ENCODE peak calls at places on chromosomes 1 and 21, in ten cellular contexts. D, W, N, T, E, Y, X, H, L and G are unnamed samples.

GRCh38 chr1:113940365-113941244 is 11.5 kb downstream of the HIPK1 start:
- DNase-seq in D (peak; percentile 38), T (peak; percentile 53), E (no peak), W (no peak), N (no peak), L (no peak), Y (no peak), X (no peak), H (no peak), G (peak; percentile 51)

GRCh38 chr1:230099435-230099834 is 32.4 kb downstream of the GALNT2 start:
- DNase-seq in Y (no peak), T (no peak), X (no peak), D (no peak), W (no peak), N (no peak), E (no peak), H (no peak), L (no peak), G (no peak)

GRCh38 chr1:72063364-72063763 is 219.0 kb downstream of the NEGR1 start:
- DNase-seq in H (no peak), L (no peak), T (no peak), W (no peak), E (no peak), D (no peak), N (no peak), X (no peak), Y (no peak), G (no peak)

GRCh38 chr1:197467881-197468280 is 199.8 kb downstream of the CRB1 start:
- DNase-seq in Y (no peak), N (peak; percentile 12), W (no peak), L (no peak), D (no peak), X (no peak), E (no peak), H (no peak), T (no peak), G (no peak)

GRCh38 chr1:154327466-154328317 is 2.4 kb downstream of the ATP8B2 start:
- DNase-seq in W (no peak), E (no peak), X (no peak), T (no peak), L (no peak), N (no peak), D (peak; percentile 74), Y (no peak), H (peak; percentile 8), G (no peak)

GRCh38 chr1:165843304-165843703 is 15.9 kb downstream of the UCK2 start:
- DNase-seq in T (no peak), N (no peak), H (no peak), D (no peak), X (no peak), E (no peak), W (no peak), Y (no peak), L (no peak), G (no peak)

GRCh38 chr21:34235514-34235913 is 128.3 kb upstream of the KCNE2 start:
- DNase-seq in L (no peak), W (no peak), T (no peak), D (no peak), E (no peak), H (no peak), Y (no peak), X (no peak), N (no peak), G (no peak)

GRCh38 chr1:118960026-118960561 is 28.0 kb downstream of the TBX15 start:
- DNase-seq in D (no peak), E (no peak), T (peak; percentile 69), X (no peak), N (no peak), L (no peak), H (no peak), W (no peak), Y (no peak), G (no peak)

GRCh38 chr1:3234281-3234680 is 165.3 kb downstream of the PRDM16 start:
- DNase-seq in L (no peak), T (no peak), W (no peak), D (no peak), Y (no peak), E (no peak), N (no peak), H (no peak), X (no peak), G (no peak)

GRCh38 chr1:50066806-50067205 is 41.9 kb upstream of the ELAVL4 start:
- DNase-seq in D (no peak), H (no peak), N (no peak), E (no peak), W (no peak), L (no peak), Y (no peak), X (no peak), T (no peak), G (no peak)

GRCh38 chr21:36347278-36347961 is 27.4 kb downstream of the MORC3 start:
- DNase-seq in H (no peak), X (no peak), E (no peak), T (no peak), Y (no peak), D (no peak), L (no peak), W (no peak), N (no peak), G (no peak)

GRCh38 chr1:175783126-175783722 is 39.8 kb upstream of the TNR start:
- DNase-seq in W (no peak), H (no peak), D (no peak), T (no peak), E (no peak), Y (no peak), N (peak; percentile 14), L (no peak), X (no peak), G (no peak)

GRCh38 chr1:63984257-63984626 is 210.4 kb downstream of the ROR1 start:
- DNase-seq in H (no peak), D (no peak), Y (no peak), N (peak; percentile 65), L (no peak), E (no peak), X (no peak), T (no peak), W (no peak), G (no peak)

GRCh38 chr21:42565886-42566523 is 52.4 kb downstream of the SLC37A1 start:
- DNase-seq in N (no peak), E (peak; percentile 44), D (no peak), W (no peak), X (peak; percentile 52), H (no peak), T (no peak), L (peak; percentile 50), Y (no peak), G (no peak)

GRCh38 chr1:160127865-160128523 is 12.4 kb downstream of the ATP1A2 start:
- DNase-seq in X (peak; percentile 23), L (no peak), Y (peak; percentile 51), E (no peak), W (no peak), D (no peak), H (no peak), N (peak; percentile 21), T (peak; percentile 72), G (no peak)

DNA sequence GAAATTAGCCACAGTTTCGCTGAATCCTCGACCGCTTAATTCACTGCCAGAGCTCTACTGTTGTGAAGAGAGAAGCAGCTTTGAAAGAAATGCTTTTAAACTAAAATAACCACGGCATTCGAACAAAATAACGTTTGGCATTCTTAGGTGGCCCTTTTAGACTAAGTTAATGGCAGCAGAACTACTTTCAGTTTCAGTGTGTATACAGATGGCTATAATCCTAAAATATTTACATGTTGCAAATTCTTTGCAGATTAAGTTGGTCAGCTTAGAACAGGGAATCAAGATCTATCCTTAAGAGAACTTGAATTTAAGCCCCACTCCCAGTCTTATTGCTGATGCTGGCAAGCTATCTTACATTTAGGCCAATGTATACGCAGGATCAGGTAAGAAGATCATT is 62.7 kb downstream of the ADSS2 start:
- DNase-seq in D (no peak), L (no peak), Y (no peak), H (no peak), E (no peak), W (no peak), X (no peak), T (no peak), N (peak; percentile 79), G (no peak)
- H3K4me3 ChIP-seq in D (no peak overlapping the region), L (no peak overlapping the region), Y (no peak overlapping the region), H (no peak overlapping the region), E (no peak overlapping the region), W (no peak overlapping the region), X (no peak overlapping the region), T (no peak overlapping the region), N (peak overlapping the region; percentile 33), G (no peak overlapping the region)

DNA sequence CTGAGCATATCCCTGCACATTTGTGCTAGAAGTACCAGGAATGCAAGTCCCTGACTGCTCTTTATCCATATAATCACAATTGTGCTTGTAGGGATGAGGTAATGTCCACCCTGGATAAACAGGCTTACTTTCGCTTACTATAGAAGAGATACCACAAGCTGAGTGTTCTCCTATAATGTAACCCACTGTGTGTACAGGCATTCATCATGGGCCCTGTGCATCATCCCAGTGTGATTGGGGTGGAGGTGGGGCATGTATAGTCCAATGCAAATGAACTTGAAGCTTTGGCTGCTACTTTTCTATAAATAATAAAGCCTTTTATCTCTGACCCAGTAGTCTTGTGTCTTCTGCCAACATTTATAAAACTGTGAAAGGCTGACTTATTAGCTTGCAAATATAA is 69.3 kb downstream of the MAN1A2 start:
- DNase-seq in W (no peak), N (peak; percentile 43), T (no peak), H (peak; percentile 2), L (no peak), Y (no peak), D (no peak), E (no peak), X (no peak), G (no peak)
- H3K4me3 ChIP-seq in W (no peak overlapping the region), N (no peak overlapping the region), T (no peak overlapping the region), H (no peak overlapping the region), L (no peak overlapping the region), Y (no peak overlapping the region), D (no peak overlapping the region), E (no peak overlapping the region), X (no peak overlapping the region), G (no peak overlapping the region)

DNA sequence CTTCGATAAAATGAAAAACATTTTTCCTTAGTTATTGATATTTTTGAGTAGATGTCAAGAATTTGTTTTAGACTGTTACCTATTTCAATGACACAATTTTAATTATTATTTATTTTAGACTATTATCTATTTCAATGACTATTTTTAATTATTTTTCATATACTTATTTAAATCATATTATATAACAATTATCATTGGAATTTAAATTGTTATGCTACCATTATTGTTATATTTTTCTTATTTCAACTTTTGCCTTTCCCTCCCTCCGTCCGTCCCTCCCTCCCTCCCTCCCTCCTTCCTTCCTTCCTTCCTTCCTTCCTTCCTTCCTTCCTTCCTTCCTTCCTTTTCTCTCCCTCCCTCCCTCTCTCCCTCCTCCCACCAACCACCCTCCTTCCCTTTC is 229.3 kb downstream of the GRIK1 start:
- DNase-seq in Y (no peak), N (no peak), E (no peak), H (no peak), D (no peak), T (no peak), L (no peak), W (no peak), X (no peak), G (no peak)
- H3K4me3 ChIP-seq in Y (no peak overlapping the region), N (no peak overlapping the region), E (no peak overlapping the region), H (no peak overlapping the region), D (no peak overlapping the region), T (no peak overlapping the region), L (no peak overlapping the region), W (no peak overlapping the region), X (no peak overlapping the region), G (no peak overlapping the region)

DNA sequence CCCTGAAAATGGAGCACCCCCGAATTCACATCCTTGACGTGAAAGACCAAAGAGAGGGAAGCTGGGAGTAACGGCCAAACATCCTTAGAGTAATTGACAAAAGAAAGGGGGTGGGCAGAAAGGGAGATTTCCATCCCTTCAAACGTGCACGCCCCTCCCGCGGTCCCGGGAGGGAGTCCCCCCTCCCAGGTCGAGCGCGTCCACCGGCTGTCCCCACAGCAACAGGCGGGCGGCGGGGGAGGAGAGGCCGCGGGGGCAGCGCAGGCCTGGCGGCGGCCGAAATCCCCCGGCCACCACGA is 5.3 kb upstream of the PROX1 start:
- DNase-seq in L (no peak), W (no peak), N (no peak), E (no peak), D (no peak), T (no peak), X (no peak), Y (no peak), H (no peak), G (no peak)
- H3K4me3 ChIP-seq in L (peak overlapping the region; percentile 3), W (peak overlapping the region; percentile 70), N (no peak overlapping the region), E (peak overlapping the region; percentile 31), D (no peak overlapping the region), T (peak overlapping the region; percentile 66), X (no peak overlapping the region), Y (no peak overlapping the region), H (no peak overlapping the region), G (no peak overlapping the region)